ENCODE peak calls at places on chromosomes 7 and 10, in five cellular contexts. R is heart left ventricle, I is IMR-90, D is body of pancreas, E is uterus. L is an unnamed sample.

GRCh38 chr10:7458554-7458953 is 47.7 kb upstream of the SFMBT2 start:
- DNase-seq in R (no peak), I (peak; percentile 1), D (no peak), E (no peak), L (no peak)

GRCh38 chr7:146960747-146961416 is 844.3 kb downstream of the CNTNAP2 start:
- DNase-seq in R (no peak), I (no peak), D (no peak), E (no peak), L (no peak)

GRCh38 chr7:16644624-16644986 is 949 bp downstream of the ANKMY2 start:
- DNase-seq in R (peak; percentile 53), I (peak; percentile 47), D (peak; percentile 41), E (peak; percentile 44), L (peak; percentile 82)

GRCh38 chr7:140654661-140655060 is 14.0 kb upstream of the DENND2A start:
- DNase-seq in R (no peak), I (no peak), D (no peak), E (peak; percentile 8), L (peak; percentile 27)

GRCh38 chr7:104775581-104775980 is 238.4 kb upstream of the KMT2E start:
- DNase-seq in R (no peak), I (no peak), D (no peak), E (no peak), L (no peak)

GRCh38 chr7:93751421-93751820 is 139.1 kb downstream of the TFPI2 start:
- DNase-seq in R (no peak), I (no peak), D (no peak), E (no peak), L (no peak)

GRCh38 chr10:132397036-132397541 is at the start of gene PWWP2B:
- DNase-seq in R (peak; percentile 80), I (peak; percentile 19), D (no peak), E (peak; percentile 64), L (peak; percentile 77)

GRCh38 chr7:92836489-92837213 is at the start of gene CDK6:
- DNase-seq in R (peak; percentile 76), I (peak; percentile 70), D (peak; percentile 73), E (peak; percentile 41), L (peak; percentile 78)

GRCh38 chr7:100490483-100491191 is 6.9 kb downstream of the NYAP1 start:
- DNase-seq in R (no peak), I (no peak), D (no peak), E (no peak), L (no peak)

GRCh38 chr10:126536148-126536547 is 134.3 kb downstream of the C10orf90 start:
- DNase-seq in R (no peak), I (peak; percentile 5), D (no peak), E (no peak), L (no peak)

GRCh38 chr10:86535057-86535882 is 13.7 kb upstream of the WAPL start:
- DNase-seq in R (peak; percentile 86), I (no peak), D (peak; percentile 91), E (peak; percentile 51), L (peak; percentile 81)

GRCh38 chr7:131553906-131554305 is 2.5 kb downstream of the PODXL start:
- DNase-seq in R (no peak), I (no peak), D (no peak), E (no peak), L (no peak)

GRCh38 chr7:43018446-43018845 is 86.3 kb downstream of the MRPL32 start:
- DNase-seq in R (no peak), I (no peak), D (no peak), E (no peak), L (no peak)

GRCh38 chr7:86643478-86644281 is at the start of gene GRM3:
- DNase-seq in R (peak; percentile 19), I (no peak), D (peak; percentile 21), E (no peak), L (no peak)

GRCh38 chr10:61110188-61110844 is 166.3 kb upstream of the RHOBTB1 start:
- DNase-seq in R (no peak), I (peak; percentile 92), D (no peak), E (no peak), L (no peak)

GRCh38 chr7:47336178-47337020 is 245.5 kb downstream of the TNS3 start:
- DNase-seq in R (peak; percentile 64), I (peak; percentile 81), D (no peak), E (no peak), L (peak; percentile 75)

GRCh38 chr7:140018125-140019043 is 44.4 kb downstream of the PARP12 start:
- DNase-seq in R (no peak), I (no peak), D (no peak), E (no peak), L (no peak)

GRCh38 chr7:120874722-120875121 is 16.8 kb upstream of the TSPAN12 start:
- DNase-seq in R (no peak), I (no peak), D (no peak), E (no peak), L (no peak)

GRCh38 chr7:134788191-134788590 is 8.8 kb downstream of the CALD1 start:
- DNase-seq in R (no peak), I (no peak), D (no peak), E (no peak), L (no peak)

GRCh38 chr7:140212100-140212881 is 35.5 kb upstream of the KDM7A start:
- DNase-seq in R (no peak), I (peak; percentile 32), D (no peak), E (no peak), L (no peak)

GRCh38 chr7:82234457-82235049 is 209.0 kb downstream of the CACNA2D1 start:
- DNase-seq in R (no peak), I (peak; percentile 59), D (no peak), E (no peak), L (no peak)

GRCh38 chr7:118202056-118202455 is 18.1 kb downstream of the LSM8 start:
- DNase-seq in R (no peak), I (no peak), D (no peak), E (no peak), L (no peak)

GRCh38 chr7:156019776-156020565 is 207.7 kb upstream of the SHH start:
- DNase-seq in R (no peak), I (no peak), D (no peak), E (no peak), L (no peak)

GRCh38 chr7:142089035-142089434 is 22.5 kb upstream of the MGAM2 start:
- DNase-seq in R (no peak), I (no peak), D (no peak), E (no peak), L (no peak)

GRCh38 chr7:123769371-123769770 is 20.6 kb upstream of the WASL start:
- DNase-seq in R (peak; percentile 33), I (peak; percentile 5), D (peak; percentile 87), E (no peak), L (no peak)

GRCh38 chr10:8172604-8173003 is 118.1 kb downstream of the GATA3 start:
- DNase-seq in R (no peak), I (no peak), D (no peak), E (no peak), L (no peak)

GRCh38 chr7:391411-391951 is 101.5 kb downstream of the FOXL3 start:
- DNase-seq in R (peak; percentile 11), I (no peak), D (no peak), E (peak; percentile 10), L (no peak)

GRCh38 chr10:88239212-88239611 is 343.9 kb downstream of the RNLS start:
- DNase-seq in R (no peak), I (no peak), D (no peak), E (no peak), L (no peak)

GRCh38 chr7:81366546-81366945 is 403.3 kb downstream of the HGF start:
- DNase-seq in R (no peak), I (no peak), D (no peak), E (no peak), L (no peak)

GRCh38 chr10:86632009-86632800 is 22.1 kb upstream of the OPN4 start:
- DNase-seq in R (peak; percentile 44), I (no peak), D (no peak), E (no peak), L (no peak)

GRCh38 chr10:118356628-118357027 is 14.5 kb upstream of the FAM204A start:
- DNase-seq in R (no peak), I (no peak), D (no peak), E (no peak), L (no peak)

GRCh38 chr7:42244828-42245227 is 7.8 kb upstream of the GLI3 start:
- DNase-seq in R (no peak), I (peak; percentile 87), D (no peak), E (no peak), L (no peak)

GRCh38 chr7:152435384-152436278 is at the start of gene KMT2C:
- DNase-seq in R (peak; percentile 72), I (peak; percentile 43), D (peak; percentile 74), E (peak; percentile 59), L (peak; percentile 79)

GRCh38 chr7:50450691-50451051 is 521 bp upstream of the FIGNL1 start:
- DNase-seq in R (no peak), I (no peak), D (peak; percentile 15), E (no peak), L (no peak)

GRCh38 chr10:118590334-118590733 is 5.1 kb downstream of the PRLHR start:
- DNase-seq in R (peak; percentile 32), I (no peak), D (peak; percentile 92), E (no peak), L (no peak)

GRCh38 chr10:101011517-101012423 is 12.2 kb downstream of the LZTS2 start:
- DNase-seq in R (no peak), I (peak; percentile 29), D (no peak), E (no peak), L (no peak)

GRCh38 chr7:151211155-151211772 is 976 bp upstream of the H2BK1 start:
- DNase-seq in R (no peak), I (no peak), D (no peak), E (no peak), L (no peak)
- TF ChIP-seq POLR2A in R (no peak), I (no peak), D (no peak), E (no peak), L (no peak)

GRCh38 chr10:48288661-48289060 is 14.2 kb upstream of the FRMPD2 start:
- DNase-seq in R (no peak), I (no peak), D (no peak), E (no peak), L (no peak)
- H3K36me3 ChIP-seq in R (no peaks in the 10 kb centered on the region), I (no peaks in the 10 kb centered on the region), D (no peaks in the 10 kb centered on the region), E (no peaks in the 10 kb centered on the region), L (no peaks in the 10 kb centered on the region)

DNA sequence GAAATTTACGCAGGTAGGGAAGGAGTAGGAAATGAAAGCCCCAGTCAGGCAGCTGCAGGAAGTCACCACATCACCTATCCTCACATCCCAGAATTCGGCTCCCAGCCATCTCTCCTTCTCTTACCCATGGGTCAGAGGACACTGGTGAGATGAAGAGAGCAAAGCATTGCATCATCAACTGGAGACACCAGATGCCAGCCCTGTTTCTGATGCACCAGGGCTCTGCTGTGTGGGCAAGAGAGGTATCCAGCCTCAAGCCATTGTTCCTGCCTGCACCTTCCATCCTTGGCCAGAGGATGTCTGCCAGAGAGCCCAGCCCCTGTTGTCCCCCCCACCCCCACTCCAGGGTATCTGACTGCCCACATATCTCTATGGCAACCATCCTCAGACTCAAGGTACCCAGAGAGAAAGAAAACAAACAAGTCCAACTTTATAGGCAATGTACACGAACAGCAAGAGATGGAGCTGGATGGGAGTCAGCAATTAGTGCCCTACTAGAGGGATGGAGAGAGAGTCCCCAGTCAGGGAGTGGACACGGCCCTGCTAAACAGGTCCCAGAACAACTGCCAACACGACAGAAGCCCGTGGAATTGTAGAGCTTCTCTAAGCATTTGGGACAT is 3.0 kb downstream of the CAMK2G start:
- DNase-seq in R (no peak), I (no peak), D (no peak), E (no peak), L (no peak)
- H3K4me1 ChIP-seq in R (peaks cover 58% of the 10 kb centered on the region), I (peaks cover 13% of the 10 kb centered on the region), D (peaks cover 29% of the 10 kb centered on the region), E (peaks cover 3% of the 10 kb centered on the region), L (peaks cover 77% of the 10 kb centered on the region)

GRCh38 chr10:96588060-96588554 is 1.3 kb upstream of the TM9SF3 start:
- DNase-seq in R (no peak), I (no peak), D (peak; percentile 28), E (no peak), L (no peak)
- TF ChIP-seq POLR2A in R (no peak), I (no peak), D (peak; percentile 44), E (no peak), L (no peak)

L was measured in sigmoid colon.